ENCODE peak calls at places on chromosome 2, in eight cellular contexts. T is stimulated activated naive CD8-positive, alpha-beta T cell treated with anti-CD3 and anti-CD28 coated beads, Interleukin-15, amount 100 ng/mL, for 72 hours; C is Kasumi-1; L is activated CD8-positive, alpha-beta memory T cell treated with anti-CD3 and anti-CD28 coated beads for 4 hours; I is left kidney; R is RKO; E is AG08395; S is KBM-7. F is an unnamed sample.

GRCh38 chr2:27225526-27225925 is 8.4 kb downstream of the CAD start:
- DNase-seq in T (no peak), C (no peak), L (no peak), I (no peak), R (no peak), E (no peak), S (no peak), F (no peak)

GRCh38 chr2:122651236-122651635 is 895.8 kb downstream of the TSN start:
- DNase-seq in T (no peak), C (no peak), L (no peak), I (no peak), R (no peak), E (no peak), S (no peak), F (no peak)

GRCh38 chr2:6914829-6915228 is 2.4 kb upstream of the RNF144A start:
- DNase-seq in T (no peak), C (no peak), L (no peak), I (no peak), R (peak), E (no peak), S (no peak), F (no peak)

GRCh38 chr2:67400560-67401464 is 3.7 kb downstream of the ETAA1 start:
- DNase-seq in T (no peak), C (no peak), L (no peak), I (no peak), R (peak), E (no peak), S (no peak), F (no peak)

GRCh38 chr2:200863655-200864205 is 728 bp downstream of the CLK1 start:
- DNase-seq in T (no peak), C (no peak), L (no peak), I (peak), R (peak), E (no peak), S (no peak), F (no peak)

GRCh38 chr2:121297217-121297830 is 12.3 kb upstream of the TFCP2L1 start:
- DNase-seq in T (no peak), C (peak), L (no peak), I (peak), R (peak), E (peak), S (peak), F (no peak)

GRCh38 chr2:130756041-130756720 is 841 bp downstream of the AMER3 start:
- DNase-seq in T (no peak), C (no peak), L (no peak), I (peak), R (no peak), E (no peak), S (peak), F (peak)

GRCh38 chr2:121007490-121007853 is 271.8 kb downstream of the GLI2 start:
- DNase-seq in T (no peak), C (no peak), L (no peak), I (no peak), R (no peak), E (no peak), S (no peak), F (no peak)

GRCh38 chr2:191166111-191166755 is 15.4 kb upstream of the STAT4 start:
- DNase-seq in T (no peak), C (peak), L (no peak), I (peak), R (no peak), E (no peak), S (no peak), F (no peak)

GRCh38 chr2:183162362-183162761 is 38.1 kb downstream of the NUP35 start:
- DNase-seq in T (no peak), C (no peak), L (no peak), I (no peak), R (no peak), E (no peak), S (no peak), F (no peak)

GRCh38 chr2:5660591-5660990 is 31.6 kb upstream of the SOX11 start:
- DNase-seq in T (no peak), C (no peak), L (no peak), I (no peak), R (no peak), E (no peak), S (no peak), F (no peak)

GRCh38 chr2:46252891-46253659 is 44.1 kb upstream of the EPAS1 start:
- DNase-seq in T (no peak), C (no peak), L (no peak), I (peak), R (no peak), E (peak), S (no peak), F (peak)

GRCh38 chr2:112768432-112768831 is 4.0 kb upstream of the CKAP2L start:
- DNase-seq in T (no peak), C (no peak), L (no peak), I (no peak), R (peak), E (no peak), S (no peak), F (no peak)

GRCh38 chr2:180823546-180824141 is 156.8 kb upstream of the UBE2E3 start:
- DNase-seq in T (no peak), C (no peak), L (no peak), I (no peak), R (peak), E (peak), S (no peak), F (no peak)

GRCh38 chr2:175001546-175001945 is 3.6 kb downstream of the CHN1 start:
- DNase-seq in T (no peak), C (no peak), L (no peak), I (no peak), R (no peak), E (no peak), S (no peak), F (no peak)

GRCh38 chr2:214679736-214680135 is 129.7 kb downstream of the BARD1 start:
- DNase-seq in T (no peak), C (no peak), L (no peak), I (no peak), R (no peak), E (no peak), S (no peak), F (no peak)

GRCh38 chr2:68946117-68946516 is 6.6 kb downstream of the GKN2 start:
- DNase-seq in T (no peak), C (no peak), L (no peak), I (no peak), R (no peak), E (no peak), S (no peak), F (no peak)

GRCh38 chr2:45494275-45494977 is 116.6 kb downstream of the SRBD1 start:
- DNase-seq in T (no peak), C (peak), L (no peak), I (peak), R (peak), E (peak), S (peak), F (no peak)

GRCh38 chr2:39394427-39395002 is 42.6 kb downstream of the MAP4K3 start:
- DNase-seq in T (no peak), C (no peak), L (no peak), I (no peak), R (no peak), E (no peak), S (no peak), F (no peak)

GRCh38 chr2:98498703-98499445 is 54.2 kb downstream of the INPP4A start:
- DNase-seq in T (no peak), C (no peak), L (no peak), I (peak), R (no peak), E (no peak), S (no peak), F (no peak)

GRCh38 chr2:232420463-232421188 is 14.0 kb downstream of the ALPG start:
- DNase-seq in T (peak), C (no peak), L (no peak), I (peak), R (no peak), E (no peak), S (no peak), F (no peak)

GRCh38 chr2:63058149-63058741 is 7.6 kb downstream of the OTX1 start:
- DNase-seq in T (no peak), C (no peak), L (no peak), I (peak), R (no peak), E (peak), S (no peak), F (no peak)

GRCh38 chr2:105609756-105610397 is 134.8 kb upstream of the NCK2 start:
- DNase-seq in T (no peak), C (no peak), L (no peak), I (no peak), R (no peak), E (no peak), S (no peak), F (no peak)

GRCh38 chr2:151771599-151772358 is 37.5 kb upstream of the NEB start:
- DNase-seq in T (no peak), C (no peak), L (no peak), I (no peak), R (no peak), E (peak), S (no peak), F (no peak)

GRCh38 chr2:30095402-30095801 is 51.4 kb upstream of the YPEL5 start:
- DNase-seq in T (no peak), C (no peak), L (no peak), I (no peak), R (no peak), E (peak), S (no peak), F (no peak)

GRCh38 chr2:202436631-202437030 is 60.5 kb downstream of the BMPR2 start:
- DNase-seq in T (no peak), C (no peak), L (no peak), I (no peak), R (no peak), E (no peak), S (no peak), F (no peak)

GRCh38 chr2:234680688-234681050 is 183.8 kb upstream of the ARL4C start:
- DNase-seq in T (no peak), C (no peak), L (no peak), I (no peak), R (no peak), E (no peak), S (no peak), F (no peak)

GRCh38 chr2:29535188-29535587 is 386.2 kb downstream of the ALK start:
- DNase-seq in T (no peak), C (no peak), L (no peak), I (no peak), R (no peak), E (no peak), S (no peak), F (no peak)

GRCh38 chr2:190533175-190533967 is 1.2 kb downstream of the NEMP2 start:
- DNase-seq in T (no peak), C (peak), L (no peak), I (no peak), R (no peak), E (no peak), S (peak), F (no peak)

GRCh38 chr2:12493031-12493513 is 223.7 kb upstream of the TRIB2 start:
- DNase-seq in T (no peak), C (peak), L (no peak), I (peak), R (peak), E (peak), S (no peak), F (peak)

GRCh38 chr2:7012141-7012809 is 95.1 kb downstream of the RNF144A start:
- DNase-seq in T (no peak), C (no peak), L (no peak), I (no peak), R (no peak), E (peak), S (no peak), F (peak)

GRCh38 chr2:229154381-229154780 is 116.7 kb downstream of the PID1 start:
- DNase-seq in T (no peak), C (no peak), L (no peak), I (no peak), R (no peak), E (peak), S (no peak), F (no peak)

GRCh38 chr2:56014075-56014730 is 90.6 kb upstream of the EFEMP1 start:
- DNase-seq in T (no peak), C (no peak), L (no peak), I (no peak), R (no peak), E (no peak), S (no peak), F (no peak)

F was measured in left ventricle myocardium superior.